ENCODE peak calls at places on chromosomes 4 and X, in six cellular contexts. F is CD8-positive, alpha-beta memory T cell; S is esophagus squamous epithelium; C is GM23248; Q is mammary epithelial cell; M is aorta. H is an unnamed sample.
A peak's percentile ranks its signal among the peaks of the same experiment; 100 is the strongest.

GRCh38 chr4:116082808-116083366 is 969.5 kb upstream of the NDST4 start:
- DNase-seq in F (no peak), S (no peak), C (no peak), Q (no peak), M (no peak), H (no peak)

GRCh38 chrX:128518508-128518907 is 466.3 kb upstream of the ACTRT1 start:
- DNase-seq in F (no peak), S (no peak), C (peak; percentile 0), Q (peak; percentile 7), M (no peak), H (no peak)

GRCh38 chr4:185244763-185245162 is 35.4 kb downstream of the SNX25 start:
- DNase-seq in F (no peak), S (no peak), C (peak; percentile 13), Q (no peak), M (no peak), H (no peak)

GRCh38 chr4:171203425-171203824 is 609.8 kb upstream of the GALNTL6 start:
- DNase-seq in F (no peak), S (no peak), C (no peak), Q (peak; percentile 20), M (no peak), H (no peak)

GRCh38 chrX:7115557-7115956 is 32.0 kb upstream of the STS start:
- DNase-seq in F (no peak), S (no peak), C (no peak), Q (no peak), M (no peak), H (no peak)

GRCh38 chr4:164134388-164134787 is 619.5 kb upstream of the SMIM31 start:
- DNase-seq in F (no peak), S (no peak), C (no peak), Q (no peak), M (no peak), H (no peak)

GRCh38 chr4:175054980-175055379 is 136.8 kb downstream of the ADAM29 start:
- DNase-seq in F (no peak), S (no peak), C (no peak), Q (no peak), M (no peak), H (no peak)

GRCh38 chr4:31045724-31046318 is 325.7 kb downstream of the PCDH7 start:
- DNase-seq in F (no peak), S (no peak), C (peak; percentile 1), Q (peak; percentile 14), M (no peak), H (no peak)

GRCh38 chr4:154985673-154986072 is 204.6 kb downstream of the RBM46 start:
- DNase-seq in F (no peak), S (no peak), C (peak; percentile 57), Q (no peak), M (no peak), H (no peak)

GRCh38 chr4:7697821-7698220 is 241.8 kb downstream of the AFAP1 start:
- DNase-seq in F (no peak), S (no peak), C (no peak), Q (no peak), M (no peak), H (no peak)

GRCh38 chrX:48493890-48494364 is 14.9 kb upstream of the PORCN start:
- DNase-seq in F (no peak), S (no peak), C (peak; percentile 70), Q (no peak), M (no peak), H (no peak)

GRCh38 chr4:89277412-89277811 is 30.2 kb downstream of the GPRIN3 start:
- DNase-seq in F (no peak), S (no peak), C (peak; percentile 78), Q (peak; percentile 12), M (no peak), H (no peak)

GRCh38 chrX:16239211-16239610 is 71.9 kb downstream of the MAGEB17 start:
- DNase-seq in F (no peak), S (no peak), C (peak; percentile 64), Q (peak; percentile 95), M (no peak), H (no peak)

GRCh38 chrX:16199343-16199742 is 32.1 kb downstream of the MAGEB17 start:
- DNase-seq in F (no peak), S (no peak), C (no peak), Q (no peak), M (no peak), H (no peak)

GRCh38 chrX:76127341-76127740 is 45.5 kb upstream of the PBDC1 start:
- DNase-seq in F (no peak), S (no peak), C (no peak), Q (no peak), M (no peak), H (no peak)

GRCh38 chr4:174629265-174629664 is 107.0 kb upstream of the HPGD start:
- DNase-seq in F (no peak), S (no peak), C (peak; percentile 62), Q (peak; percentile 64), M (no peak), H (no peak)

GRCh38 chrX:666762-667161 is 36.2 kb downstream of the SHOX start:
- DNase-seq in F (no peak), S (no peak), C (no peak), Q (no peak), M (no peak), H (no peak)

GRCh38 chrX:153700376-153700945 is 12.7 kb downstream of the SLC6A8 start:
- DNase-seq in F (no peak), S (no peak), C (no peak), Q (no peak), M (no peak), H (no peak)

GRCh38 chrX:85203461-85203970 is 40.1 kb downstream of the SATL1 start:
- DNase-seq in F (no peak), S (no peak), C (no peak), Q (no peak), M (no peak), H (no peak)

GRCh38 chrX:139924069-139924695 is 8.7 kb downstream of the ATP11C start:
- DNase-seq in F (no peak), S (no peak), C (no peak), Q (no peak), M (no peak), H (no peak)

GRCh38 chr4:8874896-8875680 is 3.4 kb upstream of the HMX1 start:
- DNase-seq in F (no peak), S (no peak), C (no peak), Q (no peak), M (no peak), H (no peak)

GRCh38 chrX:68440940-68441339 is 7.6 kb upstream of the OPHN1 start:
- DNase-seq in F (no peak), S (no peak), C (peak; percentile 42), Q (peak; percentile 25), M (peak; percentile 69), H (no peak)

GRCh38 chr4:21507439-21507838 is 441.1 kb downstream of the KCNIP4 start:
- DNase-seq in F (no peak), S (no peak), C (peak; percentile 40), Q (peak; percentile 2), M (no peak), H (no peak)

GRCh38 chr4:1202526-1203378 is 30.4 kb upstream of the SPON2 start:
- DNase-seq in F (no peak), S (no peak), C (no peak), Q (no peak), M (peak; percentile 34), H (no peak)

GRCh38 chr4:1204286-1204827 is 32.0 kb upstream of the SPON2 start:
- DNase-seq in F (no peak), S (no peak), C (no peak), Q (no peak), M (no peak), H (no peak)

GRCh38 chr4:1199556-1200331 is 27.4 kb upstream of the SPON2 start:
- DNase-seq in F (no peak), S (no peak), C (no peak), Q (no peak), M (peak; percentile 35), H (no peak)

GRCh38 chr4:1200425-1201035 is 28.1 kb upstream of the SPON2 start:
- DNase-seq in F (peak; percentile 31), S (no peak), C (peak; percentile 91), Q (no peak), M (peak; percentile 65), H (no peak)

GRCh38 chr4:1201851-1202525 is 29.6 kb upstream of the SPON2 start:
- DNase-seq in F (peak; percentile 80), S (peak; percentile 49), C (peak; percentile 35), Q (no peak), M (peak; percentile 67), H (peak; percentile 75)
- H3K4me1 ChIP-seq in F (peaks cover 58% of the 10 kb centered on the region), S (peaks cover 76% of the 10 kb centered on the region), C (peaks cover 14% of the 10 kb centered on the region), Q (peaks cover 9% of the 10 kb centered on the region), M (no peaks in the 10 kb centered on the region), H (peaks cover 32% of the 10 kb centered on the region)

GRCh38 chrX:74248889-74249288 is 55.1 kb upstream of the ZCCHC13 start:
- DNase-seq in F (no peak), S (no peak), C (peak; percentile 24), Q (no peak), M (no peak), H (no peak)

GRCh38 chrX:74250574-74250973 is 53.4 kb upstream of the ZCCHC13 start:
- DNase-seq in F (no peak), S (no peak), C (no peak), Q (no peak), M (no peak), H (no peak)

GRCh38 chrX:74242484-74243138 is 61.4 kb upstream of the ZCCHC13 start:
- DNase-seq in F (no peak), S (no peak), C (no peak), Q (peak; percentile 83), M (no peak), H (no peak)

GRCh38 chrX:74249963-74250362 is 54.0 kb upstream of the ZCCHC13 start:
- DNase-seq in F (no peak), S (no peak), C (no peak), Q (no peak), M (no peak), H (no peak)

GRCh38 chrX:74246524-74246923 is 57.5 kb upstream of the ZCCHC13 start:
- DNase-seq in F (no peak), S (no peak), C (peak; percentile 62), Q (peak; percentile 34), M (no peak), H (no peak)
- H3K27me3 ChIP-seq in F (no peaks in the 10 kb centered on the region), S (no peaks in the 10 kb centered on the region), C (no peaks in the 10 kb centered on the region), Q (no peaks in the 10 kb centered on the region), M (no peaks in the 10 kb centered on the region), H (no peaks in the 10 kb centered on the region)

DNA sequence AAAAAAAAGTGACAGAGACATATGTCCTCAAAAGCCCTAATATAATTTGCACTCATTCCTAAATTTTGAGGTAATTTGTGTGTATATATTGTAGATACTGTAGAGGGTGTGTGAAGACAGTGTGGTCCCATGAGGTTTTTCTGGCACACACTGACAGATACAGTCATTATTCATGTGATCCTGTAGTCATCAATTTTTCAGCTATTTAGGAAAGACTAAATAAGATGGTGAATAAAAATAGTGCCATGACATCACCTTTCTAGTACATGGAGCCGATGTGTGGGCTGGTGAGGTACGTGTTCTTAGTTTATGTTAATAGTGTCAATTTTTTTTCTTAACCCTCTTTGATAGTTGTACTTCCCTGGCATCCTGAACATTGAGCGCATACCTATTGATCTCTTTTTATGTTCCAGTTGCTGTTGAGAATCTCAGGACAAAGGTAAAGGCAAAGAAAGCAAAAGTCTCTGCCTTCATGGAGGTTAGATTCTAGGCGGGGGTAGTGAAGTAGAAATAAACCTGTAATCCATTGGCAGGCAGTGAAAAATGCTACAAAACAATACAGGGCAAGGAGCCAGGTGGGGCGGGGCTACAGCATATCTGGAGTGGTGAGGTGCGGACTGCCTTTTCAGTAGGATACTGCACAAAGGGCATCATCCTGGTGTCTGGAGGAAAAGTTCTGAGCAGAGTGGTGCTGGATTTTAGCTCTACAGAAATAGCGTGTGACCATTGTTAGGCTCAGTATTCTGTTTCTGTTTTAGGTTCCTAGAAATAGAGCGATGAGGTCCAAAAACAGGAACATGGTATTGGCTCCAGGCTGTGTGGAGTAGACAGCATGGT is 93.8 kb downstream of the ARHGAP10 start:
- DNase-seq in F (no peak), S (no peak), C (peak; percentile 71), Q (peak; percentile 67), M (no peak), H (no peak)
- H3K4me1 ChIP-seq in F (no peaks in the 10 kb centered on the region), S (peaks cover 100% of the 10 kb centered on the region), C (peaks cover 32% of the 10 kb centered on the region), Q (peaks cover 78% of the 10 kb centered on the region), M (peaks cover 17% of the 10 kb centered on the region), H (no peaks in the 10 kb centered on the region)

GRCh38 chrX:108473979-108474378 is 34.3 kb downstream of the COL4A5 start:
- DNase-seq in F (no peak), S (no peak), C (no peak), Q (no peak), M (no peak), H (no peak)
- H3K27me3 ChIP-seq in F (no peaks in the 10 kb centered on the region), S (no peaks in the 10 kb centered on the region), C (no peaks in the 10 kb centered on the region), Q (no peaks in the 10 kb centered on the region), M (no peaks in the 10 kb centered on the region), H (no peaks in the 10 kb centered on the region)

H was measured in effector memory CD4-positive, alpha-beta T cell.